ENCODE peak calls at places on chromosomes 6 and 20, in four cellular contexts. P is uterus, C is right lobe of liver, B is ovary. K is an unnamed sample. For H3K4me1 and H3K9me3, the result is how much of the 10 kb centered on the place peaks cover.

GRCh38 chr6:106529438-106529837 is 99.9 kb downstream of the RTN4IP1 start:
- DNase-seq in P (no peak), C (no peak), B (no peak), K (no peak)

GRCh38 chr6:100724696-100725095 is 156.4 kb downstream of the ASCC3 start:
- DNase-seq in P (no peak), C (no peak), B (no peak), K (no peak)

GRCh38 chr20:38108438-38109024 is 56.5 kb downstream of the TGM2 start:
- DNase-seq in P (peak), C (no peak), B (no peak), K (no peak)

GRCh38 chr6:113586966-113587699 is 270.0 kb upstream of the MARCKS start:
- DNase-seq in P (no peak), C (no peak), B (no peak), K (no peak)

GRCh38 chr20:61086031-61086430 is 166.0 kb upstream of the CDH4 start:
- DNase-seq in P (no peak), C (no peak), B (no peak), K (no peak)

GRCh38 chr20:61941721-61942405 is 123.8 kb downstream of the TAF4 start:
- DNase-seq in P (no peak), C (peak), B (peak), K (peak)

GRCh38 chr20:47817573-47817972 is 32.3 kb upstream of the SULF2 start:
- DNase-seq in P (no peak), C (no peak), B (no peak), K (no peak)

GRCh38 chr6:138590796-138591709 is 91.8 kb upstream of the NHSL1 start:
- DNase-seq in P (peak), C (peak), B (no peak), K (no peak)

GRCh38 chr20:32920530-32921298 is 62.0 kb downstream of the EFCAB8 start:
- DNase-seq in P (no peak), C (no peak), B (no peak), K (no peak)

GRCh38 chr20:44284032-44284431 is 27.0 kb downstream of the FITM2 start:
- DNase-seq in P (no peak), C (no peak), B (no peak), K (no peak)

DNA sequence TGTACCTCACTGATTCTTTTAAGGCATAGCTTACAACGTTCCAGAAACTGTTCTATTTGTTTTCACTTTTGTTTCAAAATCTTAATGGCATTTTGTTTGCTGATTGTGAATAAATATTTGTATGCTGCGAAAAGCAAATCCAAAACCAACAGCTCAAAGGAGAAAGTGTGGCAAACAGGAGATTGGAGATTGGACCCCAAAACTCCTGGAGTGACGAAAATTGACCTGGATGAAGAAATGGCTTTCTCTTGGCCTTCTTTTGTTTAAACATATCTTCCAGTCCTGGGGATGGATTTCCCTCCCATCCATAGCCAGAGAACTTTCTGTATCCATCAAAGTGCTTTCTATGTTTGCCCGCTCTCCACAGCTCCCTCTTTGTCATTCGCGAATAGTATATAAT is 2.8 kb upstream of the CTCFL start:
- DNase-seq in P (no peak), C (no peak), B (no peak), K (no peak)
- H3K4me1 ChIP-seq in P (under half), C (under half), B (under half), K (under half)

DNA sequence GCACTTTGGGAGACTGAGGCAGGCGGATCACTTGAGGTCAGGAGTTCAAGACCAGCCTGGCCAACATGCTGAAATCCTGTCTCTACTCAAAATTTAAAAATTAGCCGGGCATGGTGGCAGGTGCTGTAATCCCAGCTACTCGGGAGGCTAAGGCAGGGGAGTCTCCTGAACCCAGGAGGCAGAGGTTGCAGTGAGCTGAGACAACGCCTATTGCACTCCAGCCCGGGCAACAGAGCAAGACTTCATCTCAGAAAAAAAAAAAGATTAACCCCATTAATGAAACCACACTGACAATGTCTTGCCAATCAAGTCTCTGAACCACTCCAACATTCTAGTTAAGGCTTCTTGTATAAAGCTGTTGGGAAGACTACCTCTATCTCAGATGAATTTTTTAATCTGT is 4.0 kb downstream of the PREP start:
- DNase-seq in P (no peak), C (no peak), B (no peak), K (no peak)
- H3K9me3 ChIP-seq in P (under half), C (under half), B (under half), K (under half)

DNA sequence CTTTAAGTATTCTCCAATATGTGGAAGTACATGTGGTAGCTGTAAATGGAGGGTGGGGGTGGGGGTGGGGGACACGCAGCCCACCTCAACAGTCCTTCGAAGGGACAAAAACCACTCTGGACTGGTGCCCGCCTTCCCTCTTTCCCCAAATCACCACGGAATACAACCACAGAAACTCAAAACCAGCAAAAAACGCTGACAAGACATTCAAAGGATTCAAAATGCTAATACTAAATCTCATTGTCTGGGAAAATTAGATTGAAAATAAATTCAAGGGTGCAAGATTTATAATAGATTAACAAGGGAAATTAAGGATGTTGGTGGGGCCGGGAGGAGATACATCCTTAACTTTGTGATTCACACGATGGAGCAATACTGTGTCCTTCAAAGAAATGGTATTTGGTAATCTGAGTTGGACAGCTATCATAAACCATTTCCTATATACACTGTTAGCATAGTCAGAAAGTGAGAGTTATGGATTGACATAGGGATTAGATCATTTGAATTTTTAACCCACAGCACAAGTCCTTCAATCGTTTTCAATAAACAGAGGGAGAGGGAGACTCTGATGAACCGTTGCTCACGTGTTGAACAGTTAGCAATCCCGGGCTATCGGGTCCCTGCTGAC is 766 bp upstream of the TBC1D22B start:
- DNase-seq in P (no peak), C (no peak), B (no peak), K (no peak)
- H3K4me3 ChIP-seq in P (peak), C (peak), B (peak), K (no peak)

GRCh38 chr6:151374024-151374423 is 17.3 kb downstream of the ZBTB2 start:
- DNase-seq in P (no peak), C (peak), B (no peak), K (no peak)
- H3K4me1 ChIP-seq in P (under half), C (under half), B (under half), K (under half)

GRCh38 chr6:70693887-70694286 is 26.2 kb downstream of the SMAP1 start:
- DNase-seq in P (no peak), C (no peak), B (no peak), K (no peak)

GRCh38 chr6:70694371-70694770 is 26.7 kb downstream of the SMAP1 start:
- DNase-seq in P (no peak), C (no peak), B (no peak), K (no peak)
- H3K9me3 ChIP-seq in P (under half), C (under half), B (under half), K (under half)

GRCh38 chr6:35312076-35312762 is 14.6 kb downstream of the DEF6 start:
- DNase-seq in P (no peak), C (no peak), B (no peak), K (no peak)
- H3K4me3 ChIP-seq in P (no peak), C (no peak), B (no peak), K (no peak)

DNA sequence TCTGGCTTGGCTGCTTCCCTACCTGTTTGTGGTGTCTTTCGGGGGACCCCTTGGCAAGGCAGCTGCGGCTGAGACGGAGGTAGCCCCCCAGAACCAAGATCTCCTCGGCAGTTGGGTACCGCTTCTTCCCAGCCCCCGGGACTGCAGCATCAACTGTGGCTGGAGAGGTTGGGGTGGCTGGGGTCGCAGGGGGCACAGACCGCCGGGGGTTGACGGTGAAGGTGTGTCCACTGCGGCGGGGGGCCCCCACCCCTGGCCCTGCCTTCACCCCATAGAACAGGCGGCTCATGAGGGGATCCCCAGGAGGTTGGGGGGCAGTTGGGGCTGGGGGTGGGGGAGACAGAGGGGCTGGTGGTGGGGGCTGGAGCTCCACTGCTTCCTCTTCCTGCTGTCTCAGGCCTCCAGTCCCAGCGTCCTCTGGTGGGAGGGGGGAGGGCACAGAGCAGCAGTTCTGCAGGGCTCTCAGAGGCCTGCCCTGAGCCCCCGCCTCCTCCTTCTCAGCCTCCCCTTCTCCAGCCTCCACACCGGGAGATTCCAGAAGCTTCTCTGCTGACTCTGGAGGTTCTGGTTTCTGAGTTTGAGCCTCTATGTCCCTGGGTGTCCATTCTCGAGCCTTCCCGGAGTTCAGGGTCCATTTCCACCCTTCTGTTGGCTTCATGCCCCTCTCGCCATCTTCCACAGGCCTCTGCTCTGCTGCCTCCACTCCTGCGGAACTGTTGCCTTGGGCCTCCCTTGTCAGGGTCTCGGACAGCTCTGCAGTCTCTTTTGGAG is 1.9 kb downstream of the PPP1R18 start:
- DNase-seq in P (no peak), C (peak), B (peak), K (peak)
- H3K4me1 ChIP-seq in P (under half), C (under half), B (under half), K (under half)

GRCh38 chr6:67882436-67883311 is 752.4 kb upstream of the ADGRB3 start:
- DNase-seq in P (no peak), C (no peak), B (no peak), K (no peak)

GRCh38 chr6:67885081-67886033 is 749.7 kb upstream of the ADGRB3 start:
- DNase-seq in P (no peak), C (no peak), B (no peak), K (no peak)

GRCh38 chr6:67886036-67886707 is 748.9 kb upstream of the ADGRB3 start:
- DNase-seq in P (no peak), C (no peak), B (no peak), K (no peak)

GRCh38 chr6:67883500-67884366 is 751.3 kb upstream of the ADGRB3 start:
- DNase-seq in P (no peak), C (no peak), B (no peak), K (no peak)

GRCh38 chr6:67884442-67884841 is 750.6 kb upstream of the ADGRB3 start:
- DNase-seq in P (no peak), C (no peak), B (no peak), K (no peak)
- H3K9me3 ChIP-seq in P (under half), C (under half), B (under half), K (under half)